ENCODE peak calls at places on chromosomes 6 and 20, in five cellular contexts. Q, X, W, R and O are unnamed samples.

GRCh38 chr6:20211037-20211940 is 980 bp downstream of the MBOAT1 start:
- DNase-seq in X (no peak), W (no peak), Q (no peak), R (no peak), O (no peak)

GRCh38 chr20:52439385-52439784 is 247.8 kb upstream of the ZFP64 start:
- DNase-seq in W (no peak), X (no peak), R (no peak), Q (no peak), O (no peak)

GRCh38 chr20:60062431-60063336 is 104.5 kb downstream of the CDH26 start:
- DNase-seq in W (no peak), R (peak; percentile 54), Q (peak; percentile 30), X (peak; percentile 70), O (no peak)

GRCh38 chr20:43590036-43590391 is 723 bp upstream of the IFT52 start:
- DNase-seq in X (no peak), R (no peak), W (no peak), Q (no peak), O (no peak)

GRCh38 chr20:2946988-2947961 is 74.0 kb downstream of the PTPRA start:
- DNase-seq in Q (peak; percentile 93), R (no peak), W (no peak), X (peak; percentile 62), O (no peak)

GRCh38 chr20:56974499-56975250 is 291.8 kb downstream of the BMP7 start:
- DNase-seq in X (peak; percentile 32), W (no peak), R (peak; percentile 53), Q (peak; percentile 62), O (no peak)

GRCh38 chr20:46362931-46363872 is 43.2 kb downstream of the ELMO2 start:
- DNase-seq in X (no peak), W (no peak), Q (no peak), R (no peak), O (no peak)

GRCh38 chr20:50303573-50304500 is 113.2 kb downstream of the CEBPB start:
- DNase-seq in X (peak; percentile 78), Q (peak; percentile 98), W (peak; percentile 92), R (peak; percentile 84), O (peak; percentile 78)

GRCh38 chr6:36268478-36269248 is 1.2 kb upstream of the PNPLA1 start:
- DNase-seq in Q (peak; percentile 70), W (no peak), R (no peak), X (peak; percentile 16), O (no peak)

GRCh38 chr20:58716476-58717277 is 24.1 kb downstream of the NPEPL1 start:
- DNase-seq in X (no peak), Q (no peak), R (no peak), W (no peak), O (no peak)

GRCh38 chr20:63735859-63736718 is at the start of gene LIME1:
- DNase-seq in W (no peak), Q (no peak), R (no peak), X (no peak), O (peak; percentile 69)

GRCh38 chr20:53872081-53872541 is 198.3 kb downstream of the BCAS1 start:
- DNase-seq in R (no peak), Q (no peak), X (no peak), W (no peak), O (no peak)

GRCh38 chr6:131251593-131252204 is 116.4 kb downstream of the AKAP7 start:
- DNase-seq in W (no peak), R (no peak), X (no peak), Q (peak; percentile 17), O (no peak)

GRCh38 chr20:61896058-61896961 is 169.4 kb downstream of the TAF4 start:
- DNase-seq in Q (peak; percentile 52), R (peak; percentile 3), W (no peak), X (no peak), O (no peak)

GRCh38 chr6:31114540-31114876 is at the start of gene PSORS1C1:
- DNase-seq in X (peak; percentile 95), W (peak; percentile 94), Q (peak; percentile 94), R (peak; percentile 87), O (peak; percentile 88)

GRCh38 chr20:21324126-21324525 is 21.0 kb downstream of the XRN2 start:
- DNase-seq in W (no peak), Q (no peak), X (no peak), R (no peak), O (no peak)

GRCh38 chr6:108164537-108164814 is 1.3 kb upstream of the NR2E1 start:
- DNase-seq in X (no peak), W (no peak), Q (no peak), R (no peak), O (no peak)

GRCh38 chr6:36129889-36130671 is at the start of gene MAPK13:
- DNase-seq in Q (peak; percentile 46), R (no peak), W (no peak), X (no peak), O (peak; percentile 85)

GRCh38 chr20:63060057-63060991 is 53.6 kb upstream of the BHLHE23 start:
- DNase-seq in Q (peak; percentile 58), X (peak; percentile 45), R (peak; percentile 19), W (no peak), O (peak; percentile 56)

GRCh38 chr20:49766979-49767419 is 45.6 kb upstream of the SLC9A8 start:
- DNase-seq in W (peak; percentile 48), Q (peak; percentile 15), R (no peak), X (no peak), O (no peak)

GRCh38 chr6:18323935-18324707 is 59.8 kb upstream of the DEK start:
- DNase-seq in Q (peak; percentile 64), R (no peak), X (peak; percentile 21), W (no peak), O (no peak)

GRCh38 chr6:166786704-166787293 is 159.7 kb upstream of the RPS6KA2 start:
- DNase-seq in W (no peak), Q (peak; percentile 83), R (peak; percentile 36), X (peak; percentile 33), O (no peak)

GRCh38 chr6:48973486-48973885 is 489.6 kb downstream of the MMUT start:
- DNase-seq in X (no peak), R (no peak), Q (peak; percentile 42), W (no peak), O (no peak)

GRCh38 chr6:143024977-143025376 is 35.7 kb upstream of the AIG1 start:
- DNase-seq in X (no peak), R (no peak), W (no peak), Q (no peak), O (no peak)

GRCh38 chr20:8424986-8425385 is 292.9 kb downstream of the PLCB1 start:
- DNase-seq in X (no peak), R (no peak), Q (no peak), W (no peak), O (no peak)

GRCh38 chr6:32255212-32256153 is 31.6 kb upstream of the NOTCH4 start:
- DNase-seq in X (peak; percentile 87), Q (peak; percentile 97), R (peak; percentile 71), W (peak; percentile 71), O (peak; percentile 83)

GRCh38 chr6:108690326-108691000 is 129.7 kb downstream of the FOXO3 start:
- DNase-seq in R (no peak), Q (peak; percentile 53), W (no peak), X (peak; percentile 65), O (no peak)

GRCh38 chr20:48698507-48699267 is 129.1 kb downstream of the PREX1 start:
- DNase-seq in Q (no peak), W (no peak), R (no peak), X (no peak), O (peak; percentile 8)

GRCh38 chr6:132504757-132505156 is 8.2 kb downstream of the STX7 start:
- DNase-seq in W (no peak), X (no peak), Q (no peak), R (no peak), O (no peak)

GRCh38 chr6:137681445-137682009 is 185.5 kb upstream of the TNFAIP3 start:
- DNase-seq in W (no peak), R (no peak), Q (no peak), X (no peak), O (no peak)

DNA sequence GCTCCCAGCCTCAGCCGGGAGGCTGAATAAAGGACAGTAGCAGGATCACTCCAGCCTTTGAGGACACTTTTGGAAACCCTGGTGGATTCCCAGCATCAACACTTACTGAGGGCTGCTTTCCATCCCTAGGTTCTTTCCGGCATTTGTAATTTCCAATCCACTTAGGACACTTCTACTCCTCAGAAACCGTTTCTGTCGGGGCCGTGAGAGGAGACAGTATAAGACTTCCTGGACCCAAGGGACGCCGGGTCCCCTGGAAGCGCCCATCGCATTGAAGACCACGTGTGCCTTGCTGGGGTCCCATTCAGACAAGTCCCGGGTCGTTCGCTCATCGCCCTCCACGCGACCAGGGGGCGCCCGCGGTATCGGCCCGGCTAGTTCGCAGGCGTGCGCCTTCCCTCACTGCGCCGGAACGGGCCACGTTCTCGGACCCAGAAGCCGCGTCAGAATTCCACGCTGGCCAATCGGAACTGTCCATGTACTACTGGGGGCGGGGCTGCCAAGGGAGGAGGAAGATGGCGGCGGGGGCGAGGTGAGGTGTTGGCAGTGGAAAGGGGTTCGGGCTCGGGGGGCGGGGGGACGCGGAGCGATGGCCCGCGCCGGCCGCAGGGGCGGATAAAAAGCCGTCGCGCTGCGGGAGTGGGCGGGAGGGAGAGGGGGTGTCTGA is at the start of gene NUS1:
- DNase-seq in X (peak; percentile 93), Q (peak; percentile 98), W (peak; percentile 98), R (peak; percentile 83), O (peak; percentile 98)
- TF ChIP-seq CTCF in X (peak; percentile 50), Q (peak; percentile 83), W (peak; percentile 70), R (peak; percentile 83), O (peak; percentile 78)

DNA sequence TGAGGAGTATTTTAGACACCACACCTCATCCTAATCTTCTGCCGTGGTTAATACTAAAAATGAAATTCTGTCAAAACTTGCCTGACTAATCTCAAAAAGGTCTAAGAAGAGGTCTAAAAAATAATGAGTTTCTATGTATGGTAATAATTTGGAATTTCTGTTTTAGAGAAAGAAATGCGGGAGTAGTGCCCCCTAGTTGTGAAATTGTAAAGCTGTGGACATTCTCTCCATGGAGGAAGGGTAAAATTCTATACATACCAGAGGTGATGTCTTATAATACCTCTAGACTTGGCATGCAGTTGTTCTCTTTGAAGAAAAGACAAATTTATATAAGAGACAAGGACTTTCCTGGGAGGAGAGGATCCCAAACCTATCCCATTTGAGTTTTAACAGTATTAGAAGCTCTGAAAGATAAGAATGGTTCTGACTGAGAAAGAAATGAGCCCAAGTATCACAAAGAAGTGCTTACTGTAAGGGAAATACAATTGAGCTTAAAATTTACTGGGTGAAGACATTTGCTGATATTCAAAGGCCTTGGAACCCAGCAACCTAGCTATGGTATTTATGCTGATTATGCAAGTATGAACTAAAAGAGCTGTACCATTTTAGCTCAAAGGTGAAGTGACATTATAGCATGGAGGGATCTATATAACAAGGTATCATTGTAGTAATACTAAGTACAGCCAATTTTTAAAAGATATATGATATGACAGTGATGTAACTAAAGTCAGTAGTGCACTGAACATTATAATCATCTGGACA is 5.1 kb upstream of the EPHA7 start:
- DNase-seq in Q (peak; percentile 42), W (no peak), R (no peak), X (no peak), O (no peak)
- TF ChIP-seq CTCF in Q (peak; percentile 71), W (peak; percentile 36), R (peak; percentile 24), X (peak; percentile 63), O (peak; percentile 51)

DNA sequence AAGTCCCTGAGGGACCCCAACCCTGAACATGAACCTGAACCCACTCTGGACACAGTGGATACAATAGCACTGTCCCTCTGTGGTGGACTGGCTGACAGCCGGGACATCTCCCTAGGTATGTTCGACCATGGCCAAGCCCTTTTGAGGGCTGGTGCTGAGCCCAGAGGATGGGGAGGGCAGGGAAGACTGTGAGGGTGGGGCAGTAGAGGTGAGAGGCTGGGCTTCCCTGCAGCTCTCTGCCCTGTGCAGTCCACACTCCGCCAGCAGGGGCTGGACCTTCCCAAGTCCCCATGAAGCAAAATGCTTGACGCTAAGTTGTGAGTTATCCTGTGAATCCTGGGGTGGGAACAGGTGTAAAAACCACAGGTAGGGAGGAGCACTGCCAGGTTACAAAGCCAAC is 11.5 kb downstream of the LPIN3 start:
- DNase-seq in X (no peak), Q (no peak), W (no peak), R (no peak), O (no peak)
- TF ChIP-seq CTCF in X (no peak), Q (peak; percentile 9), W (no peak), R (no peak), O (no peak)

GRCh38 chr20:10622657-10623418 is 51.0 kb downstream of the JAG1 start:
- DNase-seq in W (peak; percentile 59), R (no peak), Q (peak; percentile 76), X (peak; percentile 89), O (no peak)
- TF ChIP-seq CTCF in W (no peak), R (no peak), Q (no peak), X (no peak), O (no peak)